ENCODE peak calls at places on chromosomes 2 and 18, in seven cellular contexts. Q, C, X, L, Z, M and B are unnamed samples.

GRCh38 chr2:119260636-119261497 is 37.2 kb downstream of the STEAP3 start:
- DNase-seq in M (peak; percentile 24), Q (no peak), C (no peak), Z (no peak), L (no peak), X (no peak), B (no peak)

GRCh38 chr2:11072550-11072949 is 82.7 kb upstream of the SLC66A3 start:
- DNase-seq in Q (no peak), C (no peak), M (no peak), X (no peak), Z (no peak), L (no peak), B (no peak)

GRCh38 chr2:7378642-7379041 is 461.4 kb downstream of the RNF144A start:
- DNase-seq in X (no peak), L (no peak), Q (no peak), Z (no peak), C (no peak), M (no peak), B (no peak)

GRCh38 chr18:10070581-10071000 is 156.8 kb downstream of the VAPA start:
- DNase-seq in L (no peak), Z (no peak), M (peak; percentile 15), X (no peak), Q (no peak), C (no peak), B (no peak)

GRCh38 chr2:190408538-190409271 is 550 bp downstream of the MFSD6 start:
- DNase-seq in Z (peak; percentile 58), C (peak; percentile 54), L (no peak), Q (peak; percentile 41), X (peak; percentile 87), M (peak; percentile 12), B (peak; percentile 78)

GRCh38 chr2:102030855-102031527 is 39.2 kb downstream of the IL1R2 start:
- DNase-seq in Q (no peak), M (no peak), Z (no peak), X (no peak), L (no peak), C (no peak), B (no peak)

GRCh38 chr2:146147448-146148012 is 1627.6 kb upstream of the ZEB2 start:
- DNase-seq in L (no peak), X (no peak), C (no peak), M (peak; percentile 23), Z (no peak), Q (no peak), B (peak; percentile 0)

GRCh38 chr2:75157435-75157834 is 41.9 kb downstream of the TACR1 start:
- DNase-seq in Q (no peak), M (peak; percentile 35), C (no peak), Z (no peak), L (no peak), X (no peak), B (peak; percentile 64)

GRCh38 chr18:36176177-36176584 is 11.1 kb upstream of the MOCOS start:
- DNase-seq in Q (no peak), C (no peak), Z (no peak), X (no peak), M (no peak), L (no peak), B (no peak)

GRCh38 chr2:226213717-226214116 is 585.9 kb downstream of the IRS1 start:
- DNase-seq in M (peak; percentile 69), C (no peak), Z (no peak), X (no peak), Q (no peak), L (no peak), B (no peak)

GRCh38 chr18:3741333-3741732 is 291.4 kb downstream of the TGIF1 start:
- DNase-seq in C (no peak), L (no peak), X (no peak), Z (no peak), M (no peak), Q (no peak), B (no peak)

DNA sequence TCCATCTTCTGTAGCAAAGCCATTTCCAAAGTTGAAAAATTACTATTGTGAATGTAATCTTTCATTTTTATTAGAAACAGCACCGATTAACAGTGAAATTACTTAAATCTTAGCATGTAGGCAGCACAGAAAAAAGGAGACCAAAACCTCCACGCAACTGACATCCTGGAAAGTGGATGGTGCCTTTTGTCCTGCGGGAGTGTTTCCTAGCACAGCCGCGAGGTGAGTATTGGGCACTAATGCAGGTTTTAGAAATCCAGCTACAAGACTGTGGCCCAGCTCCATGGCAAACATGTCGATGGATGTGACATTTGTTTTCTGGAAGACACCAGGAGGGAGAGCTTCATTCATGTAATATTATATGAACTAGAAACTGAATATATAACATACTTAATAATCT is 86.9 kb downstream of the MBP start:
- DNase-seq in C (no peak), X (no peak), M (no peak), Q (no peak), Z (no peak), L (no peak), B (no peak)
- H3K4me3 ChIP-seq in C (no peak overlapping the region), X (no peak overlapping the region), M (no peak overlapping the region), Q (no peak overlapping the region), Z (no peak overlapping the region), L (no peak overlapping the region), B (no peak overlapping the region)

GRCh38 chr2:207166039-207166348 is 246 bp upstream of the KLF7 start:
- DNase-seq in L (peak; percentile 95), C (peak; percentile 99), Z (peak; percentile 99), M (peak; percentile 100), X (peak; percentile 100), Q (peak; percentile 99), B (peak; percentile 96)
- H3K4me3 ChIP-seq in L (peak overlapping the region; percentile 71), C (no peak overlapping the region), Z (peak overlapping the region; percentile 87), M (peak overlapping the region; percentile 83), X (peak overlapping the region; percentile 85), Q (peak overlapping the region; percentile 90), B (peak overlapping the region; percentile 76)

DNA sequence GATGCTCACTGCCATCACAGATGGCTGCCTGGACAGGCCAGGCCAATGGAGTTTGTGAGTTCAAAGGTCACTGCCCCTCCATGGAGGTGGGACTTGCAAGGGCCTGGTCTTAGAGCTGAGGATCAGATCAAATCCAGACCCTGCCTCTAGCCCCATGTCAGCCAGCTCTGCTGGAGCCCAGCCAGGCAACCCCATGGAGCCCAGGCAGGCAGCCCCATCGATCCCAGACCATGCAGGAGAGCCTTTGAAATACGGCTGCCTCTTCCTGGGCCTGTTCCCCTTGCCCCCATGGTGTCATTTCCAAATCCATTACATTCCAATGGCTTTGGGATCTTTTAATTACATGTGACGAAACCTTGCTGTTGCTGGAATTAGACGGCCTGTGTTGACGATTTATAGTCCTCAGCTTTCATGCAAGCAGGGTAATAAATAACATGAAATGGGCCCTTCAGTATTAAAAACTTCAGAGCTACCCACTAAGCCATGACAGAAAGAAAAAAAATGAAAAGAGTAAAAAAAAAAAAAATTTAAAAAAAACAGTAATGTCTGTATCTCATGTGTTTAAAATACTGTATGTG is 75.8 kb upstream of the SLC14A2 start:
- DNase-seq in C (no peak), Q (no peak), Z (no peak), M (no peak), X (no peak), L (no peak), B (no peak)
- H3K4me3 ChIP-seq in C (no peak overlapping the region), Q (no peak overlapping the region), Z (no peak overlapping the region), M (no peak overlapping the region), X (no peak overlapping the region), L (no peak overlapping the region), B (no peak overlapping the region)

GRCh38 chr2:197208841-197209240 is 101.7 kb downstream of the ANKRD44 start:
- DNase-seq in Q (no peak), L (no peak), X (no peak), Z (no peak), C (no peak), M (no peak), B (no peak)
- H3K4me3 ChIP-seq in Q (no peak overlapping the region), L (peak overlapping the region; percentile 28), X (peak overlapping the region; percentile 25), Z (no peak overlapping the region), C (no peak overlapping the region), M (no peak overlapping the region), B (no peak overlapping the region)

DNA sequence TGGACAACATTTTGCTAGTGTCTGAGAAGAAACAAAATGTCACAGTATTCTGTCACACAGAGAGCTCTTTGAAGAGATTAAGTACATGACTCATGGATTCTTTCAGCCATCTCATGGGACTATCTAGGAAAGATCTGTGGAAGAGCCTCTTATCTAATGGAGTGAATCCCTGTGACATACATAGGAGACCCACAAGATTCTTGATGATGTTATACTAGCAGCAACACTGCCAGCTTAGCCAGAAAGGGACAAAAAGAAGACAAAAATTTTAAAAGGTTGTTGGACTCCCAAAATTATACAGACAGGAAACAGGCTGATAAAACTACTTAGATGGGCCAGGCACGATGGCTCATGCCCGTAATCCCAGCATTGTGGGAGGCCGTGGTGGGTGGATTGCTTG is 143.3 kb upstream of the MGAT5 start:
- DNase-seq in Z (no peak), C (no peak), Q (no peak), L (no peak), X (no peak), M (no peak), B (no peak)
- H3K4me3 ChIP-seq in Z (no peak overlapping the region), C (no peak overlapping the region), Q (no peak overlapping the region), L (no peak overlapping the region), X (no peak overlapping the region), M (no peak overlapping the region), B (no peak overlapping the region)